ENCODE peak calls at places on chromosomes 13 and 19, in ten cellular contexts. One of them, this sample, is unnamed.

GRCh38 chr19:32469796-32470195 is 64.2 kb downstream of the DPY19L3 start:
- DNase-seq in psoas muscle: no peak
- DNase-seq in astrocyte: no peak
- DNase-seq in lower lobe of right lung: no peak
- DNase-seq in H9: no peak
- DNase-seq in ovary: no peak
- DNase-seq in uterus: no peak
- DNase-seq in upper lobe of left lung: no peak
- DNase-seq in fibroblast of lung: no peak
- DNase-seq in thoracic aorta: no peak
- DNase-seq in this sample: no peak

GRCh38 chr13:113176292-113176691 is 17.8 kb downstream of the PROZ start:
- DNase-seq in psoas muscle: no peak
- DNase-seq in astrocyte: no peak
- DNase-seq in lower lobe of right lung: no peak
- DNase-seq in H9: no peak
- DNase-seq in ovary: no peak
- DNase-seq in uterus: no peak
- DNase-seq in upper lobe of left lung: no peak
- DNase-seq in fibroblast of lung: no peak
- DNase-seq in thoracic aorta: no peak
- DNase-seq in this sample: no peak

GRCh38 chr19:50224986-50225747 is 21.7 kb downstream of the MYH14 start:
- DNase-seq in psoas muscle: peak; percentile 45
- DNase-seq in astrocyte: no peak
- DNase-seq in lower lobe of right lung: no peak
- DNase-seq in H9: no peak
- DNase-seq in ovary: no peak
- DNase-seq in uterus: no peak
- DNase-seq in upper lobe of left lung: no peak
- DNase-seq in fibroblast of lung: no peak
- DNase-seq in thoracic aorta: no peak
- DNase-seq in this sample: no peak

GRCh38 chr19:3375221-3376088 is 9.1 kb downstream of the NFIC start:
- DNase-seq in psoas muscle: peak; percentile 97
- DNase-seq in astrocyte: peak; percentile 71
- DNase-seq in lower lobe of right lung: peak; percentile 72
- DNase-seq in H9: no peak
- DNase-seq in ovary: peak; percentile 90
- DNase-seq in uterus: peak; percentile 94
- DNase-seq in upper lobe of left lung: peak; percentile 70
- DNase-seq in fibroblast of lung: peak; percentile 91
- DNase-seq in thoracic aorta: peak; percentile 81
- DNase-seq in this sample: peak; percentile 80

GRCh38 chr13:112748947-112749346 is 59.1 kb downstream of the ATP11A start:
- DNase-seq in psoas muscle: peak; percentile 78
- DNase-seq in astrocyte: no peak
- DNase-seq in lower lobe of right lung: no peak
- DNase-seq in H9: no peak
- DNase-seq in ovary: no peak
- DNase-seq in uterus: peak; percentile 61
- DNase-seq in upper lobe of left lung: peak; percentile 56
- DNase-seq in fibroblast of lung: no peak
- DNase-seq in thoracic aorta: no peak
- DNase-seq in this sample: peak; percentile 72

GRCh38 chr13:87798536-87798935 is 127.4 kb downstream of the SLITRK5 start:
- DNase-seq in psoas muscle: no peak
- DNase-seq in astrocyte: no peak
- DNase-seq in lower lobe of right lung: no peak
- DNase-seq in H9: no peak
- DNase-seq in ovary: no peak
- DNase-seq in uterus: no peak
- DNase-seq in upper lobe of left lung: no peak
- DNase-seq in fibroblast of lung: no peak
- DNase-seq in thoracic aorta: no peak
- DNase-seq in this sample: no peak

GRCh38 chr19:34171877-34172660 is at the start of gene LSM14A:
- DNase-seq in psoas muscle: peak; percentile 93
- DNase-seq in astrocyte: peak; percentile 79
- DNase-seq in lower lobe of right lung: peak; percentile 95
- DNase-seq in H9: peak; percentile 92
- DNase-seq in ovary: peak; percentile 95
- DNase-seq in uterus: peak; percentile 90
- DNase-seq in upper lobe of left lung: peak; percentile 95
- DNase-seq in fibroblast of lung: peak; percentile 92
- DNase-seq in thoracic aorta: peak; percentile 68
- DNase-seq in this sample: peak; percentile 96

GRCh38 chr19:13073263-13073662 is 29.4 kb downstream of the LYL1 start:
- DNase-seq in psoas muscle: no peak
- DNase-seq in astrocyte: no peak
- DNase-seq in lower lobe of right lung: no peak
- DNase-seq in H9: no peak
- DNase-seq in ovary: no peak
- DNase-seq in uterus: no peak
- DNase-seq in upper lobe of left lung: no peak
- DNase-seq in fibroblast of lung: no peak
- DNase-seq in thoracic aorta: no peak
- DNase-seq in this sample: no peak

GRCh38 chr13:37403776-37404497 is 194.6 kb downstream of the POSTN start:
- DNase-seq in psoas muscle: no peak
- DNase-seq in astrocyte: peak; percentile 99
- DNase-seq in lower lobe of right lung: no peak
- DNase-seq in H9: no peak
- DNase-seq in ovary: no peak
- DNase-seq in uterus: no peak
- DNase-seq in upper lobe of left lung: no peak
- DNase-seq in fibroblast of lung: peak; percentile 91
- DNase-seq in thoracic aorta: no peak
- DNase-seq in this sample: no peak

GRCh38 chr13:28819748-28820098 is 416 bp upstream of the MTUS2 start:
- DNase-seq in psoas muscle: no peak
- DNase-seq in astrocyte: peak; percentile 12
- DNase-seq in lower lobe of right lung: peak; percentile 59
- DNase-seq in H9: peak; percentile 81
- DNase-seq in ovary: no peak
- DNase-seq in uterus: no peak
- DNase-seq in upper lobe of left lung: peak; percentile 28
- DNase-seq in fibroblast of lung: peak; percentile 8
- DNase-seq in thoracic aorta: no peak
- DNase-seq in this sample: peak; percentile 77

GRCh38 chr19:39941615-39942507 is 7.4 kb upstream of the FCGBP start:
- DNase-seq in psoas muscle: no peak
- DNase-seq in astrocyte: peak; percentile 27
- DNase-seq in lower lobe of right lung: no peak
- DNase-seq in H9: no peak
- DNase-seq in ovary: no peak
- DNase-seq in uterus: no peak
- DNase-seq in upper lobe of left lung: peak; percentile 71
- DNase-seq in fibroblast of lung: no peak
- DNase-seq in thoracic aorta: no peak
- DNase-seq in this sample: no peak

GRCh38 chr13:31060655-31061054 is 101.0 kb downstream of the HSPH1 start:
- DNase-seq in psoas muscle: no peak
- DNase-seq in astrocyte: no peak
- DNase-seq in lower lobe of right lung: no peak
- DNase-seq in H9: no peak
- DNase-seq in ovary: no peak
- DNase-seq in uterus: no peak
- DNase-seq in upper lobe of left lung: no peak
- DNase-seq in fibroblast of lung: no peak
- DNase-seq in thoracic aorta: no peak
- DNase-seq in this sample: no peak

GRCh38 chr19:4172861-4173473 is 9.4 kb downstream of the SIRT6 start:
- DNase-seq in psoas muscle: peak; percentile 67
- DNase-seq in astrocyte: no peak
- DNase-seq in lower lobe of right lung: peak; percentile 60
- DNase-seq in H9: peak; percentile 85
- DNase-seq in ovary: peak; percentile 74
- DNase-seq in uterus: no peak
- DNase-seq in upper lobe of left lung: no peak
- DNase-seq in fibroblast of lung: peak; percentile 21
- DNase-seq in thoracic aorta: no peak
- DNase-seq in this sample: peak; percentile 82

GRCh38 chr19:58361900-58362271 is 665 bp downstream of the ZNF497 start:
- DNase-seq in psoas muscle: peak; percentile 61
- DNase-seq in astrocyte: peak; percentile 47
- DNase-seq in lower lobe of right lung: peak; percentile 77
- DNase-seq in H9: no peak
- DNase-seq in ovary: peak; percentile 62
- DNase-seq in uterus: no peak
- DNase-seq in upper lobe of left lung: peak; percentile 31
- DNase-seq in fibroblast of lung: no peak
- DNase-seq in thoracic aorta: no peak
- DNase-seq in this sample: peak; percentile 86

GRCh38 chr19:3234800-3235199 is 10.3 kb downstream of the CELF5 start:
- DNase-seq in psoas muscle: no peak
- DNase-seq in astrocyte: no peak
- DNase-seq in lower lobe of right lung: no peak
- DNase-seq in H9: peak; percentile 69
- DNase-seq in ovary: no peak
- DNase-seq in uterus: no peak
- DNase-seq in upper lobe of left lung: no peak
- DNase-seq in fibroblast of lung: no peak
- DNase-seq in thoracic aorta: no peak
- DNase-seq in this sample: no peak

DNA sequence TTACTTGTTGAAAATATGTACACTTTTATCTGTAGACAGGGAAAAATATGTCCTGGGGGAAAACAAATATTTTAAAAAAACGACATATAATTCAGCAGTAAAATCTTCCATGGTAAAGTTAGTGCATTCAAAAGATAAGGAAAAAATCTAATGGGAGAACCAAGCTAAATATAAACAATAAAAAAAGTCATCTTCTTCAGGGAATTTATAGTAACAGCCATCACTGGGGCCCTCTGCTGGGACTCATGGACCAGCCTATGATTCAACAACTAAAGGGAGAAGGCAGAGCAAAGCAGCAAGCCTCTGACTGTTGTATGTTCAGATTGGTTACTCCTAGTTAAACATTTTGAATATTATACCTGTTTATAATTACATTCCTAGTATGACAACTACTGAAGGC is 93.0 kb downstream of the ITGBL1 start:
- DNase-seq in psoas muscle: no peak
- DNase-seq in astrocyte: no peak
- DNase-seq in lower lobe of right lung: no peak
- DNase-seq in H9: no peak
- DNase-seq in ovary: no peak
- DNase-seq in uterus: no peak
- DNase-seq in upper lobe of left lung: no peak
- DNase-seq in fibroblast of lung: peak; percentile 25
- DNase-seq in thoracic aorta: no peak
- DNase-seq in this sample: no peak
- TF ChIP-seq CTCF in psoas muscle: no peak
- TF ChIP-seq CTCF in astrocyte: peak; percentile 13
- TF ChIP-seq CTCF in lower lobe of right lung: no peak
- TF ChIP-seq CTCF in H9: no peak
- TF ChIP-seq CTCF in ovary: no peak
- TF ChIP-seq CTCF in uterus: no peak
- TF ChIP-seq CTCF in upper lobe of left lung: no peak
- TF ChIP-seq CTCF in fibroblast of lung: peak; percentile 29
- TF ChIP-seq CTCF in thoracic aorta: no peak
- TF ChIP-seq CTCF in this sample: no peak

GRCh38 chr19:7076151-7076550 is 6.6 kb downstream of the ZNF557 start:
- DNase-seq in psoas muscle: no peak
- DNase-seq in astrocyte: no peak
- DNase-seq in lower lobe of right lung: no peak
- DNase-seq in H9: no peak
- DNase-seq in ovary: no peak
- DNase-seq in uterus: no peak
- DNase-seq in upper lobe of left lung: no peak
- DNase-seq in fibroblast of lung: no peak
- DNase-seq in thoracic aorta: no peak
- DNase-seq in this sample: no peak
- H3K9me3 ChIP-seq in psoas muscle: peaks cover 37% of the 10 kb centered on the region
- H3K9me3 ChIP-seq in astrocyte: peaks cover 37% of the 10 kb centered on the region
- H3K9me3 ChIP-seq in lower lobe of right lung: peaks cover 60% of the 10 kb centered on the region
- H3K9me3 ChIP-seq in H9: peaks cover 45% of the 10 kb centered on the region
- H3K9me3 ChIP-seq in ovary: no peaks in the 10 kb centered on the region
- H3K9me3 ChIP-seq in uterus: no peaks in the 10 kb centered on the region
- H3K9me3 ChIP-seq in upper lobe of left lung: peaks cover 63% of the 10 kb centered on the region
- H3K9me3 ChIP-seq in fibroblast of lung: peaks cover 7% of the 10 kb centered on the region
- H3K9me3 ChIP-seq in thoracic aorta: peaks cover 58% of the 10 kb centered on the region
- H3K9me3 ChIP-seq in this sample: peaks cover 38% of the 10 kb centered on the region

GRCh38 chr13:40779049-40779448 is 8.1 kb upstream of the MRPS31 start:
- DNase-seq in psoas muscle: no peak
- DNase-seq in astrocyte: no peak
- DNase-seq in lower lobe of right lung: no peak
- DNase-seq in H9: peak; percentile 50
- DNase-seq in ovary: no peak
- DNase-seq in uterus: no peak
- DNase-seq in upper lobe of left lung: no peak
- DNase-seq in fibroblast of lung: no peak
- DNase-seq in thoracic aorta: no peak
- DNase-seq in this sample: no peak

GRCh38 chr13:40779796-40780285 is 8.9 kb upstream of the MRPS31 start:
- DNase-seq in psoas muscle: no peak
- DNase-seq in astrocyte: no peak
- DNase-seq in lower lobe of right lung: no peak
- DNase-seq in H9: no peak
- DNase-seq in ovary: no peak
- DNase-seq in uterus: no peak
- DNase-seq in upper lobe of left lung: no peak
- DNase-seq in fibroblast of lung: no peak
- DNase-seq in thoracic aorta: no peak
- DNase-seq in this sample: no peak

GRCh38 chr13:40777957-40778235 is 6.9 kb upstream of the MRPS31 start:
- DNase-seq in psoas muscle: no peak
- DNase-seq in astrocyte: no peak
- DNase-seq in lower lobe of right lung: no peak
- DNase-seq in H9: no peak
- DNase-seq in ovary: no peak
- DNase-seq in uterus: no peak
- DNase-seq in upper lobe of left lung: no peak
- DNase-seq in fibroblast of lung: no peak
- DNase-seq in thoracic aorta: no peak
- DNase-seq in this sample: no peak

GRCh38 chr13:40781717-40782116 is 7.7 kb upstream of the SLC25A15 start:
- DNase-seq in psoas muscle: no peak
- DNase-seq in astrocyte: no peak
- DNase-seq in lower lobe of right lung: no peak
- DNase-seq in H9: no peak
- DNase-seq in ovary: no peak
- DNase-seq in uterus: no peak
- DNase-seq in upper lobe of left lung: no peak
- DNase-seq in fibroblast of lung: no peak
- DNase-seq in thoracic aorta: no peak
- DNase-seq in this sample: no peak

GRCh38 chr13:40780822-40781401 is 8.5 kb upstream of the SLC25A15 start:
- DNase-seq in psoas muscle: no peak
- DNase-seq in astrocyte: no peak
- DNase-seq in lower lobe of right lung: no peak
- DNase-seq in H9: peak; percentile 48
- DNase-seq in ovary: no peak
- DNase-seq in uterus: no peak
- DNase-seq in upper lobe of left lung: no peak
- DNase-seq in fibroblast of lung: peak; percentile 9
- DNase-seq in thoracic aorta: no peak
- DNase-seq in this sample: no peak
- TF ChIP-seq CTCF in psoas muscle: no peak
- TF ChIP-seq CTCF in astrocyte: no peak
- TF ChIP-seq CTCF in lower lobe of right lung: no peak
- TF ChIP-seq CTCF in H9: peak; percentile 16
- TF ChIP-seq CTCF in ovary: no peak
- TF ChIP-seq CTCF in uterus: no peak
- TF ChIP-seq CTCF in upper lobe of left lung: no peak
- TF ChIP-seq CTCF in fibroblast of lung: no peak
- TF ChIP-seq CTCF in thoracic aorta: no peak
- TF ChIP-seq CTCF in this sample: no peak

GRCh38 chr19:41802770-41803169 is 6.4 kb downstream of the CEACAM3 start:
- DNase-seq in psoas muscle: no peak
- DNase-seq in astrocyte: no peak
- DNase-seq in lower lobe of right lung: no peak
- DNase-seq in H9: no peak
- DNase-seq in ovary: no peak
- DNase-seq in uterus: no peak
- DNase-seq in upper lobe of left lung: no peak
- DNase-seq in fibroblast of lung: no peak
- DNase-seq in thoracic aorta: no peak
- DNase-seq in this sample: no peak
- H3K9me3 ChIP-seq in psoas muscle: no peaks in the 10 kb centered on the region
- H3K9me3 ChIP-seq in astrocyte: no peaks in the 10 kb centered on the region
- H3K9me3 ChIP-seq in lower lobe of right lung: no peaks in the 10 kb centered on the region
- H3K9me3 ChIP-seq in H9: no peaks in the 10 kb centered on the region
- H3K9me3 ChIP-seq in ovary: no peaks in the 10 kb centered on the region
- H3K9me3 ChIP-seq in uterus: no peaks in the 10 kb centered on the region
- H3K9me3 ChIP-seq in upper lobe of left lung: no peaks in the 10 kb centered on the region
- H3K9me3 ChIP-seq in fibroblast of lung: no peaks in the 10 kb centered on the region
- H3K9me3 ChIP-seq in thoracic aorta: no peaks in the 10 kb centered on the region
- H3K9me3 ChIP-seq in this sample: no peaks in the 10 kb centered on the region

This sample was measured in upper lobe of right lung.